ENCODE peak calls at places on chromosomes 6 and 20, in nine cellular contexts. G, E, X, Q, M, K, W, S and U are unnamed samples.

GRCh38 chr20:52972190-52972937 is at the start of gene TSHZ2:
- DNase-seq in G (peak; percentile 73), E (no peak), X (no peak), Q (no peak), M (no peak), K (peak; percentile 1), W (peak; percentile 0), S (peak; percentile 82), U (peak; percentile 77)

GRCh38 chr6:30613251-30614043 is 3.6 kb downstream of the PPP1R10 start:
- DNase-seq in G (peak; percentile 41), E (no peak), X (no peak), Q (no peak), M (no peak), K (peak; percentile 52), W (no peak), S (no peak), U (no peak)

GRCh38 chr20:57225197-57225733 is 41.2 kb downstream of the BMP7 start:
- DNase-seq in G (no peak), E (no peak), X (no peak), Q (no peak), M (no peak), K (no peak), W (no peak), S (no peak), U (no peak)

GRCh38 chr6:24497254-24497989 is 2.7 kb downstream of the ALDH5A1 start:
- DNase-seq in G (no peak), E (no peak), X (no peak), Q (no peak), M (no peak), K (no peak), W (no peak), S (peak; percentile 15), U (no peak)

GRCh38 chr20:17227669-17228623 is 1.1 kb downstream of the PCSK2 start:
- DNase-seq in G (no peak), E (no peak), X (no peak), Q (no peak), M (no peak), K (peak; percentile 1), W (no peak), S (peak; percentile 45), U (peak; percentile 71)

GRCh38 chr20:25054995-25055629 is 2.8 kb downstream of the ACSS1 start:
- DNase-seq in G (no peak), E (no peak), X (peak; percentile 9), Q (no peak), M (no peak), K (peak; percentile 13), W (no peak), S (no peak), U (no peak)

GRCh38 chr6:26173836-26174144 is 86.6 kb downstream of the HFE start:
- DNase-seq in G (no peak), E (no peak), X (no peak), Q (no peak), M (no peak), K (no peak), W (no peak), S (no peak), U (no peak)

GRCh38 chr6:164827537-164827936 is 481.9 kb downstream of the C6orf118 start:
- DNase-seq in G (no peak), E (no peak), X (no peak), Q (no peak), M (no peak), K (no peak), W (no peak), S (no peak), U (peak; percentile 1)

GRCh38 chr6:126811307-126811706 is 307.2 kb upstream of the RSPO3 start:
- DNase-seq in G (peak; percentile 44), E (no peak), X (no peak), Q (no peak), M (no peak), K (peak; percentile 52), W (no peak), S (no peak), U (no peak)

GRCh38 chr6:87066449-87067288 is 28.2 kb downstream of the CGA start:
- DNase-seq in G (peak; percentile 50), E (peak; percentile 25), X (peak; percentile 50), Q (no peak), M (no peak), K (peak; percentile 72), W (peak; percentile 49), S (peak; percentile 57), U (peak; percentile 47)

GRCh38 chr6:736657-737446 is 43.9 kb upstream of the EXOC2 start:
- DNase-seq in G (no peak), E (no peak), X (no peak), Q (no peak), M (no peak), K (no peak), W (no peak), S (no peak), U (no peak)
- H3K27me3 ChIP-seq in G (peaks cover 2% of the 10 kb centered on the region), E (no peaks in the 10 kb centered on the region), X (no peaks in the 10 kb centered on the region), Q (no peaks in the 10 kb centered on the region), M (no peaks in the 10 kb centered on the region), K (peaks cover 6% of the 10 kb centered on the region), W (no peaks in the 10 kb centered on the region), S (no peaks in the 10 kb centered on the region), U (no peaks in the 10 kb centered on the region)

DNA sequence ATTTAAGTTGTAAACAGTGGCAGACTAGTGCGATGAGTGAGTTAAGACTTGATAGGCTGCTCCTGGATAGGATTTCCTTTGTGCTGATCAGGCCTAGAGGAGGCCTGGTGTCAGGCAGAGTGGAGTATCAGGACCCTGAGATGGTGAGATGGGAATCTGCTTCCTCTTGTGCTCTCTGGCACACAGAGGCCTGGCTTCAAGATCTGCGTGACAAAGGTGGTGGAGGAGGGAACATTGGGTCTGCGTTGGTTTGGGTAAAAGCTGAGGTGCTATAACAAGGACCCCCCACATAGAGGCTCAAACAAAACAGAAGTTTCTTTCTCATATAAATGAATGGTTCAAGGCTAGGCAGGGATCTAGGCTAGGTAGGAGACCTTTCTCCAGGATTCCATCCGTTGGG is 20.3 kb downstream of the SCAND1 start:
- DNase-seq in G (no peak), E (peak; percentile 87), X (no peak), Q (no peak), M (no peak), K (no peak), W (no peak), S (no peak), U (peak; percentile 58)
- H3K36me3 ChIP-seq in G (peaks cover 6% of the 10 kb centered on the region), E (peaks cover 51% of the 10 kb centered on the region), X (peaks cover 48% of the 10 kb centered on the region), Q (peaks cover 12% of the 10 kb centered on the region), M (peaks cover 16% of the 10 kb centered on the region), K (peaks cover 25% of the 10 kb centered on the region), W (peaks cover 14% of the 10 kb centered on the region), S (no peaks in the 10 kb centered on the region), U (peaks cover 14% of the 10 kb centered on the region)

GRCh38 chr20:21100590-21101452 is 5.3 kb downstream of the LINC00237 start:
- DNase-seq in G (no peak), E (peak; percentile 72), X (no peak), Q (no peak), M (no peak), K (peak; percentile 2), W (no peak), S (no peak), U (peak; percentile 81)
- H3K4me3 ChIP-seq in G (peak overlapping the region; percentile 42), E (peak overlapping the region; percentile 39), X (peak overlapping the region; percentile 60), Q (peak overlapping the region; percentile 68), M (peak overlapping the region; percentile 34), K (no peak overlapping the region), W (no peak overlapping the region), S (peak overlapping the region; percentile 40), U (peak overlapping the region; percentile 59)

GRCh38 chr6:134000443-134000842 is 47.4 kb downstream of the TBPL1 start:
- DNase-seq in G (no peak), E (no peak), X (no peak), Q (no peak), M (no peak), K (no peak), W (no peak), S (no peak), U (no peak)

GRCh38 chr6:134005824-134006223 is 46.6 kb downstream of the SLC2A12 start:
- DNase-seq in G (no peak), E (no peak), X (no peak), Q (no peak), M (no peak), K (no peak), W (no peak), S (no peak), U (no peak)

GRCh38 chr6:134002821-134003220 is 49.6 kb downstream of the SLC2A12 start:
- DNase-seq in G (peak; percentile 95), E (no peak), X (no peak), Q (no peak), M (no peak), K (peak; percentile 37), W (no peak), S (no peak), U (no peak)

GRCh38 chr6:134004714-134005113 is 47.7 kb downstream of the SLC2A12 start:
- DNase-seq in G (no peak), E (no peak), X (no peak), Q (no peak), M (no peak), K (peak; percentile 39), W (no peak), S (no peak), U (no peak)

DNA sequence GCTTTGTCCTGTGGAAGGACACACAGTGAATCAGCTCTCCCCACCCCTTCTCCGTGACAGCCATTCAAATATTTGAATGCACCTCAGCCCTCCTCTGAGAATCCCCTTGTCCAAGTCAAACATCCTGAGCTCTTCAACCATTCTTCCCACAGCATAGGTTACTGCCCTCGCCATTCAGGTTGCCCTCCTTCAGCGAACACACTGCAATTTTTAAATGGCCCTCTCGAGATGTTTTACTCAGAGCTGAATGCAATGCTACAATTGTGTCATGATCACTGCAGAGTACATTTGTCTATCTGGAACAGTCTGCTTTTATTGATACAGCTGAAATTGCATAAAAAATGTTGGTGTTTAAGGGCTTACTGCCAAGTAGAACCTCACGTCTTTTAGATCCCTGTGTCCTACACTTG is 48.9 kb downstream of the SLC2A12 start:
- DNase-seq in G (peak; percentile 49), E (no peak), X (no peak), Q (no peak), M (no peak), K (peak; percentile 48), W (no peak), S (no peak), U (no peak)
- H3K27me3 ChIP-seq in G (no peaks in the 10 kb centered on the region), E (no peaks in the 10 kb centered on the region), X (no peaks in the 10 kb centered on the region), Q (no peaks in the 10 kb centered on the region), M (no peaks in the 10 kb centered on the region), K (no peaks in the 10 kb centered on the region), W (no peaks in the 10 kb centered on the region), S (no peaks in the 10 kb centered on the region), U (no peaks in the 10 kb centered on the region)

DNA sequence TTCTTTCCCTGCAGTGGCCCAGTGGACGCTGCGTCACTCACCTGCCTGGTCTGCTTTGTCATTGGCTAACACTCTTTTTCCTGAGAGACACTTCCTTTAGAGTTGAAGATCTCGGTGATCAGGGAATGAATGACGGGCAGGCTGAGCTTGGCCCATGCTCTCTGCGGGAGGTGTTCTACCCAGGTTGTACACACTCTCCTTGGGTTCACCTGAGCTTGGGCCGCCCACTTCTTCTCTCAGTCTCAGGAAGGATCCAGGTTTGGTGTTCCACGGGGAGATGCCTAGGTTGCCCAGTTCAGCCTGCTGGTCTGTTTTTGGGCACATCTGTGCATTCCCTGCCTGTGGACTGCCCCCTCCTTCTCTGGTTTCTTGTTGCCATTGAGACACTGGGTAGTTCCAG is 66.7 kb upstream of the SLC22A1 start:
- DNase-seq in G (no peak), E (no peak), X (no peak), Q (no peak), M (no peak), K (no peak), W (no peak), S (no peak), U (no peak)
- H3K36me3 ChIP-seq in G (peaks cover 41% of the 10 kb centered on the region), E (peaks cover 86% of the 10 kb centered on the region), X (peaks cover 67% of the 10 kb centered on the region), Q (peaks cover 57% of the 10 kb centered on the region), M (peaks cover 92% of the 10 kb centered on the region), K (peaks cover 67% of the 10 kb centered on the region), W (peaks cover 71% of the 10 kb centered on the region), S (no peaks in the 10 kb centered on the region), U (peaks cover 25% of the 10 kb centered on the region)

GRCh38 chr6:5084192-5084786 is 852 bp upstream of the PPP1R3G start:
- DNase-seq in G (no peak), E (no peak), X (no peak), Q (no peak), M (no peak), K (no peak), W (no peak), S (no peak), U (peak; percentile 83)
- H3K4me3 ChIP-seq in G (peak overlapping the region; percentile 58), E (peak overlapping the region; percentile 49), X (no peak overlapping the region), Q (peak overlapping the region; percentile 62), M (peak overlapping the region; percentile 38), K (peak overlapping the region; percentile 49), W (peak overlapping the region; percentile 58), S (peak overlapping the region; percentile 60), U (peak overlapping the region; percentile 48)